ENCODE peak calls at places on chromosomes 11 and 22, in six cellular contexts. R, Z, L, V, U and O are unnamed samples.

GRCh38 chr22:49795521-49795920 is 32.2 kb downstream of the BRD1 start:
- DNase-seq in L (no peak), Z (no peak), U (no peak), R (no peak), V (no peak), O (no peak)

GRCh38 chr11:12226093-12226492 is 115.7 kb downstream of the MICAL2 start:
- DNase-seq in L (no peak), R (no peak), V (no peak), U (no peak), Z (no peak), O (no peak)

GRCh38 chr11:126080206-126080941 is 17.7 kb upstream of the CDON start:
- DNase-seq in L (no peak), R (no peak), Z (no peak), V (no peak), U (no peak), O (no peak)

GRCh38 chr11:112364962-112365481 is 104.4 kb upstream of the PLET1 start:
- DNase-seq in U (peak), R (peak), V (peak), L (no peak), Z (no peak), O (no peak)

GRCh38 chr11:10484461-10485180 is 29.6 kb downstream of the AMPD3 start:
- DNase-seq in U (no peak), R (no peak), Z (no peak), V (no peak), L (no peak), O (no peak)

GRCh38 chr11:1485504-1485885 is 1.1 kb downstream of the MOB2 start:
- DNase-seq in R (no peak), V (no peak), U (no peak), Z (peak), L (no peak), O (no peak)

GRCh38 chr22:29799217-29799680 is 32.1 kb downstream of the UQCR10 start:
- DNase-seq in V (peak), R (peak), Z (peak), U (peak), L (peak), O (no peak)

GRCh38 chr22:21796863-21797262 is 61.3 kb upstream of the YPEL1 start:
- DNase-seq in L (no peak), Z (no peak), R (no peak), U (no peak), V (no peak), O (no peak)

GRCh38 chr11:37061426-37061825 is 463.4 kb upstream of the RAG2 start:
- DNase-seq in Z (no peak), R (no peak), L (no peak), V (no peak), U (no peak), O (no peak)

GRCh38 chr22:50604256-50604580 is 3.6 kb downstream of the MAPK8IP2 start:
- DNase-seq in R (no peak), V (no peak), U (no peak), L (no peak), Z (no peak), O (no peak)

GRCh38 chr22:33299245-33299956 is 241.2 kb upstream of the SYN3 start:
- DNase-seq in V (no peak), R (no peak), U (no peak), L (no peak), Z (no peak), O (peak)

GRCh38 chr11:76638267-76639197 is 32.0 kb downstream of the LRRC32 start:
- DNase-seq in U (no peak), R (no peak), V (no peak), Z (no peak), L (no peak), O (no peak)

GRCh38 chr11:34825670-34826383 is 90.4 kb downstream of the APIP start:
- DNase-seq in L (no peak), U (no peak), V (no peak), Z (peak), R (no peak), O (no peak)

GRCh38 chr22:18152519-18152918 is 2.5 kb downstream of the USP18 start:
- DNase-seq in L (no peak), Z (no peak), R (no peak), V (no peak), U (no peak), O (no peak)

GRCh38 chr22:25762147-25762546 is 20.2 kb downstream of the MYO18B start:
- DNase-seq in Z (no peak), L (no peak), R (no peak), U (no peak), V (no peak), O (no peak)

GRCh38 chr11:63239254-63239653 is 4.1 kb downstream of the SLC22A25 start:
- DNase-seq in V (no peak), R (no peak), L (no peak), U (no peak), Z (no peak), O (no peak)

GRCh38 chr22:36386351-36386899 is 1.3 kb downstream of the MYH9 start:
- DNase-seq in U (no peak), V (no peak), R (peak), Z (peak), L (no peak), O (peak)

GRCh38 chr11:112637046-112637445 is 324.2 kb upstream of the NCAM1 start:
- DNase-seq in Z (no peak), L (peak), U (no peak), R (no peak), V (no peak), O (no peak)

GRCh38 chr22:46731246-46732040 is 6.6 kb downstream of the CERK start:
- DNase-seq in V (no peak), R (peak), U (no peak), Z (peak), L (no peak), O (peak)

GRCh38 chr11:34366522-34366921 is 8.7 kb upstream of the ABTB2 start:
- DNase-seq in R (no peak), L (no peak), Z (peak), U (no peak), V (no peak), O (no peak)

GRCh38 chr11:11583801-11584445 is 37.9 kb downstream of the GALNT18 start:
- DNase-seq in U (no peak), V (no peak), L (no peak), Z (no peak), R (no peak), O (no peak)

GRCh38 chr11:1152316-1153104 is 5.2 kb upstream of the MUC5AC start:
- DNase-seq in V (peak), L (no peak), U (peak), R (no peak), Z (no peak), O (peak)

GRCh38 chr11:64868904-64869570 is 9.4 kb downstream of the EHD1 start:
- DNase-seq in V (peak), L (no peak), R (peak), Z (no peak), U (peak), O (peak)

GRCh38 chr11:133950874-133951483 is 5.8 kb downstream of the IGSF9B start:
- DNase-seq in Z (no peak), V (no peak), R (no peak), L (no peak), U (no peak), O (peak)

GRCh38 chr11:76203131-76203925 is 3.0 kb downstream of the WNT11 start:
- DNase-seq in Z (peak), R (no peak), V (no peak), U (no peak), L (no peak), O (no peak)

GRCh38 chr22:24878969-24879368 is 67.5 kb downstream of the LHFPL7 start:
- DNase-seq in Z (no peak), V (no peak), R (no peak), L (no peak), U (no peak), O (no peak)

GRCh38 chr11:76232026-76232665 is 25.8 kb upstream of the WNT11 start:
- DNase-seq in R (no peak), U (no peak), L (no peak), Z (no peak), V (no peak), O (no peak)

GRCh38 chr11:86519064-86519911 is 144.6 kb downstream of the CCDC81 start:
- DNase-seq in R (peak), L (no peak), U (peak), V (peak), Z (no peak), O (peak)

GRCh38 chr22:23063539-23064380 is 6.6 kb upstream of the GNAZ start:
- DNase-seq in U (no peak), L (no peak), R (no peak), V (no peak), Z (peak), O (no peak)

GRCh38 chr11:124481365-124482323 is 36.1 kb upstream of the OR8B8 start:
- DNase-seq in U (peak), L (no peak), R (peak), Z (no peak), V (peak), O (peak)

GRCh38 chr11:11400635-11401232 is 47.7 kb upstream of the CSNK2A3 start:
- DNase-seq in V (no peak), R (no peak), U (no peak), Z (no peak), L (no peak), O (no peak)